ENCODE peak calls at places on chromosomes 11 and 22, in eight cellular contexts. N, C, F, T, D, P, W and Q are unnamed samples.

GRCh38 chr22:20446383-20446970 is 8.9 kb upstream of the SCARF2 start:
- DNase-seq in N (no peak), C (no peak), F (no peak), T (no peak), D (no peak), P (no peak), W (no peak), Q (no peak)

GRCh38 chr11:68257477-68258362 is 14.1 kb downstream of the C11orf24 start:
- DNase-seq in N (peak), C (peak), F (peak), T (peak), D (peak), P (peak), W (peak), Q (peak)

GRCh38 chr11:27648840-27649239 is 51.4 kb downstream of the BDNF start:
- DNase-seq in N (no peak), C (no peak), F (no peak), T (no peak), D (no peak), P (no peak), W (no peak), Q (no peak)

GRCh38 chr22:45876136-45877035 is 100.6 kb downstream of the WNT7B start:
- DNase-seq in N (no peak), C (no peak), F (no peak), T (no peak), D (peak), P (no peak), W (no peak), Q (no peak)

GRCh38 chr22:43426816-43427215 is 15.0 kb downstream of the MPPED1 start:
- DNase-seq in N (no peak), C (no peak), F (no peak), T (no peak), D (no peak), P (no peak), W (no peak), Q (no peak)

GRCh38 chr11:25244126-25244525 is 747.3 kb downstream of the LUZP2 start:
- DNase-seq in N (no peak), C (no peak), F (no peak), T (no peak), D (no peak), P (no peak), W (no peak), Q (no peak)

GRCh38 chr22:36954251-36955014 is 41.0 kb downstream of the CSF2RB start:
- DNase-seq in N (peak), C (no peak), F (no peak), T (no peak), D (no peak), P (no peak), W (no peak), Q (no peak)

GRCh38 chr11:94926698-94927237 is 46.6 kb downstream of the CWC15 start:
- DNase-seq in N (no peak), C (peak), F (no peak), T (peak), D (peak), P (peak), W (peak), Q (peak)

GRCh38 chr11:7414729-7415536 is 70.4 kb upstream of the OLFML1 start:
- DNase-seq in N (no peak), C (no peak), F (no peak), T (no peak), D (no peak), P (no peak), W (no peak), Q (no peak)

GRCh38 chr11:66277475-66278391 is at the start of gene CNIH2:
- DNase-seq in N (no peak), C (no peak), F (no peak), T (no peak), D (peak), P (no peak), W (no peak), Q (no peak)

GRCh38 chr11:119479685-119480275 is 56.8 kb upstream of the THY1 start:
- DNase-seq in N (peak), C (peak), F (peak), T (peak), D (no peak), P (no peak), W (peak), Q (peak)

GRCh38 chr22:45263790-45264269 is 20.9 kb upstream of the UPK3A start:
- DNase-seq in N (peak), C (peak), F (peak), T (peak), D (peak), P (peak), W (peak), Q (peak)

GRCh38 chr22:19855504-19856409 is 1.1 kb upstream of the GNB1L start:
- DNase-seq in N (peak), C (peak), F (peak), T (peak), D (peak), P (no peak), W (peak), Q (peak)

GRCh38 chr22:45677060-45677459 is 5.4 kb downstream of the ATXN10 start:
- DNase-seq in N (no peak), C (no peak), F (no peak), T (no peak), D (no peak), P (no peak), W (no peak), Q (no peak)

GRCh38 chr22:39183991-39184585 is 31.6 kb upstream of the CBX7 start:
- DNase-seq in N (no peak), C (peak), F (no peak), T (no peak), D (peak), P (no peak), W (peak), Q (peak)

GRCh38 chr11:114163830-114164401 is 104.4 kb downstream of the ZBTB16 start:
- DNase-seq in N (no peak), C (peak), F (no peak), T (peak), D (no peak), P (no peak), W (peak), Q (no peak)

GRCh38 chr11:7204778-7205177 is 46.9 kb upstream of the SYT9 start:
- DNase-seq in N (no peak), C (peak), F (peak), T (no peak), D (no peak), P (no peak), W (peak), Q (no peak)

GRCh38 chr22:35470903-35471321 is 69.7 kb upstream of the RASD2 start:
- DNase-seq in N (no peak), C (peak), F (no peak), T (no peak), D (no peak), P (no peak), W (peak), Q (no peak)

GRCh38 chr11:124070906-124071621 is 29.9 kb upstream of the OR10G7 start:
- DNase-seq in N (peak), C (peak), F (peak), T (peak), D (peak), P (peak), W (peak), Q (peak)

GRCh38 chr11:67468056-67468455 is 995 bp downstream of the TMEM134 start:
- DNase-seq in N (no peak), C (no peak), F (peak), T (peak), D (peak), P (no peak), W (no peak), Q (no peak)

GRCh38 chr11:37755526-37755925 is 1157.5 kb upstream of the RAG2 start:
- DNase-seq in N (no peak), C (no peak), F (no peak), T (no peak), D (no peak), P (no peak), W (no peak), Q (no peak)

GRCh38 chr11:102384419-102385052 is 37.5 kb downstream of the BIRC2 start:
- DNase-seq in N (no peak), C (no peak), F (no peak), T (no peak), D (peak), P (no peak), W (no peak), Q (no peak)

GRCh38 chr11:12160680-12161079 is 50.3 kb downstream of the MICAL2 start:
- DNase-seq in N (no peak), C (peak), F (no peak), T (peak), D (no peak), P (no peak), W (no peak), Q (peak)

GRCh38 chr11:131688056-131688693 is 317.8 kb downstream of the NTM start:
- DNase-seq in N (peak), C (peak), F (peak), T (no peak), D (peak), P (no peak), W (peak), Q (no peak)

DNA sequence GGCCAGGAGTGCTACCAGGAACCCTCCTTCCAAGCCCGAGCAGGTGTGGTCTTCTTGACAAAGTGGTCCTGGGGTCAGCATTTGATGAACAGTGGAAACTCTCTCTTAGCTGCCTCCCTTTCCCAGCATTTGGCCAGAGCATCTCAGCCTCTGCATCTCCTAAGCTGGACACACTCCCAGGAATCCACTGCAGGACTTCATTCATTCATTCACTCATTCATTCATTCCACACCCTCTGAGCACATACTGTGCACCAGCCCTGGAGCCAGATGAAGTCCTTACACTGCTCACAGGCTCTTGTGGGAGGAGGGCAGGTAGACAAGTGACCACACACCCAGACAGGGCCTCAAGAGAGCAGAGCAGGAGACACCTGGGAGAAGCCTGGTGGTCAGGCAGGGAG is 49.7 kb upstream of the MPEG1 start:
- DNase-seq in N (no peak), C (no peak), F (no peak), T (no peak), D (no peak), P (no peak), W (no peak), Q (no peak)
- H3K4me3 ChIP-seq in N (no peak), C (no peak), F (no peak), T (no peak), D (no peak), P (no peak), W (no peak), Q (no peak)

GRCh38 chr11:107970049-107970448 is 38.6 kb upstream of the CUL5 start:
- DNase-seq in N (no peak), C (no peak), F (no peak), T (no peak), D (no peak), P (no peak), W (no peak), Q (no peak)
- TF ChIP-seq CTCF in N (no peak), C (no peak), F (no peak), T (no peak), D (no peak), P (no peak), W (no peak), Q (no peak)

GRCh38 chr11:3942160-3942955 is 86.9 kb downstream of the STIM1 start:
- DNase-seq in N (peak), C (no peak), F (no peak), T (no peak), D (no peak), P (no peak), W (no peak), Q (no peak)

GRCh38 chr11:3946445-3947017 is 91.1 kb downstream of the STIM1 start:
- DNase-seq in N (no peak), C (no peak), F (no peak), T (no peak), D (no peak), P (no peak), W (no peak), Q (no peak)

GRCh38 chr11:3947084-3947483 is 91.6 kb downstream of the STIM1 start:
- DNase-seq in N (peak), C (peak), F (no peak), T (peak), D (no peak), P (no peak), W (peak), Q (no peak)

GRCh38 chr11:3942956-3943497 is 87.6 kb downstream of the STIM1 start:
- DNase-seq in N (no peak), C (peak), F (peak), T (no peak), D (no peak), P (no peak), W (peak), Q (no peak)

GRCh38 chr11:3944198-3944597 is 88.7 kb downstream of the STIM1 start:
- DNase-seq in N (no peak), C (peak), F (no peak), T (peak), D (no peak), P (no peak), W (peak), Q (peak)
- H3K4me3 ChIP-seq in N (no peak), C (no peak), F (no peak), T (no peak), D (no peak), P (no peak), W (no peak), Q (no peak)

DNA sequence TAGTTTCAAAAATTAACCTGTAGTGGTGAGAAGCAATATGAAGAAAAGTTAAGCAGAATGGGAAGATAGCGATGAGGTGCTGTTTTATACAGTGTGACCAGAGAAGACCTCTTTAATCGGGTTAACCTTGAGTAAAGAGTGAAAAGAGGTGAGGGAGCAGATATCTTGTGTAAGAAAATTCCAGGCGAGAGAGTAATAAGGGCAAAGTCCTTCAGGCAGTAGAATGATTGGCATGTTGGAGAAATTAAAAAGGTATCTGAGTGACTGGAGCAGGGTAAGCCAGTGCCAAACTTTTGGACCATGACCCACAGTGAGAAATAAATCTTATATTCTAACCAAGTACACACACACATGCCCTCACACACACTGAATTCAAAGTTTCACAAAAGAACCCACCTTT is 374.7 kb upstream of the LARGE1 start:
- DNase-seq in N (no peak), C (no peak), F (no peak), T (no peak), D (no peak), P (no peak), W (no peak), Q (no peak)
- TF ChIP-seq CTCF in N (no peak), C (no peak), F (no peak), T (no peak), D (no peak), P (no peak), W (no peak), Q (no peak)

GRCh38 chr11:2133481-2134021 is 5.6 kb downstream of the IGF2 start:
- DNase-seq in N (no peak), C (no peak), F (no peak), T (no peak), D (no peak), P (no peak), W (no peak), Q (no peak)
- H3K4me3 ChIP-seq in N (no peak), C (no peak), F (no peak), T (no peak), D (no peak), P (no peak), W (no peak), Q (no peak)

GRCh38 chr11:112172362-112172994 is 2.8 kb upstream of the BCO2 start:
- DNase-seq in N (peak), C (peak), F (peak), T (no peak), D (no peak), P (no peak), W (peak), Q (no peak)
- TF ChIP-seq CTCF in N (no peak), C (no peak), F (no peak), T (no peak), D (no peak), P (no peak), W (no peak), Q (no peak)